ENCODE peak calls at places on chromosomes 7 and 10, in eight cellular contexts. F is T-cell; H is left lung; G is endodermal cell; Z is cardiac fibroblast; A is naive thymus-derived CD4-positive, alpha-beta T cell; J is activated T-cell treated with anti-CD3 and anti-CD28 coated beads for 48 hours; E is GM23248. M is an unnamed sample.

GRCh38 chr10:130378556-130379400 is 242.6 kb downstream of the GLRX3 start:
- DNase-seq in J (no peak), F (no peak), E (no peak), Z (no peak), A (no peak), G (peak; percentile 81), H (no peak), M (no peak)

GRCh38 chr10:98172073-98172472 is 37.6 kb downstream of the R3HCC1L start:
- DNase-seq in E (peak; percentile 65), A (no peak), G (no peak), Z (peak; percentile 43), J (no peak), H (no peak), F (no peak), M (no peak)

GRCh38 chr7:50679218-50680007 is 103.3 kb downstream of the GRB10 start:
- DNase-seq in J (no peak), F (no peak), E (peak; percentile 52), Z (peak; percentile 69), G (peak; percentile 36), A (peak; percentile 59), H (no peak), M (peak; percentile 50)

GRCh38 chr7:9507281-9507680 is 1073.9 kb downstream of the NXPH1 start:
- DNase-seq in Z (no peak), H (no peak), F (no peak), E (no peak), J (no peak), G (peak; percentile 50), A (no peak), M (no peak)

GRCh38 chr10:30816144-30816811 is 186.7 kb upstream of the LYZL2 start:
- DNase-seq in F (no peak), Z (no peak), E (no peak), J (no peak), H (no peak), G (no peak), A (no peak), M (no peak)

GRCh38 chr7:137933270-137934017 is 68.4 kb downstream of the CREB3L2 start:
- DNase-seq in Z (peak; percentile 68), J (no peak), F (no peak), A (no peak), E (peak; percentile 76), H (no peak), G (no peak), M (peak; percentile 52)

GRCh38 chr10:77351386-77351785 is 286.2 kb downstream of the KCNMA1 start:
- DNase-seq in F (no peak), Z (peak; percentile 82), A (no peak), G (no peak), H (no peak), E (peak; percentile 49), J (no peak), M (no peak)

GRCh38 chr10:101840741-101841453 is 2.7 kb downstream of the KCNIP2 start:
- DNase-seq in J (peak; percentile 80), F (peak; percentile 45), G (peak; percentile 97), A (peak; percentile 58), H (peak; percentile 97), E (peak; percentile 90), Z (peak; percentile 84), M (peak; percentile 64)

GRCh38 chr10:31317652-31318381 is 1.2 kb upstream of the ZEB1 start:
- DNase-seq in J (peak; percentile 69), E (no peak), F (peak; percentile 56), H (peak; percentile 89), A (no peak), G (no peak), Z (no peak), M (no peak)

GRCh38 chr7:40546616-40547501 is 412.1 kb downstream of the SUGCT start:
- DNase-seq in G (no peak), F (no peak), H (no peak), E (peak; percentile 35), J (no peak), A (no peak), Z (peak; percentile 61), M (peak; percentile 56)

GRCh38 chr7:87876759-87877234 is 504 bp downstream of the DBF4 start:
- DNase-seq in G (peak; percentile 85), J (peak; percentile 33), A (peak; percentile 46), E (peak; percentile 88), F (peak; percentile 10), H (peak; percentile 91), Z (peak; percentile 69), M (peak; percentile 64)

GRCh38 chr10:132400547-132401151 is 3.6 kb downstream of the PWWP2B start:
- DNase-seq in E (no peak), A (no peak), G (no peak), J (no peak), H (peak; percentile 85), Z (no peak), F (no peak), M (no peak)

GRCh38 chr10:1257226-1257625 is 201.0 kb downstream of the WDR37 start:
- DNase-seq in G (peak; percentile 30), J (no peak), H (no peak), F (no peak), Z (no peak), E (no peak), A (no peak), M (no peak)

GRCh38 chr10:74586088-74586585 is 240.3 kb upstream of the KAT6B start:
- DNase-seq in G (no peak), H (no peak), Z (no peak), E (peak; percentile 24), A (peak; percentile 78), J (peak; percentile 12), F (peak; percentile 14), M (peak; percentile 23)

GRCh38 chr7:93948106-93948505 is 26.6 kb downstream of the GNG11 start:
- DNase-seq in J (no peak), Z (peak; percentile 69), H (no peak), E (peak; percentile 57), G (no peak), F (no peak), A (no peak), M (no peak)

GRCh38 chr7:129295015-129295423 is 70.2 kb downstream of the AHCYL2 start:
- DNase-seq in Z (peak; percentile 89), F (no peak), H (no peak), J (no peak), G (no peak), E (peak; percentile 96), A (no peak), M (peak; percentile 65)

GRCh38 chr10:126917375-126917774 is 12.1 kb downstream of the DOCK1 start:
- DNase-seq in J (no peak), Z (no peak), A (no peak), H (peak; percentile 59), G (no peak), F (no peak), E (no peak), M (no peak)

GRCh38 chr7:130489140-130489967 is 2.5 kb upstream of the MEST start:
- DNase-seq in G (no peak), J (no peak), A (no peak), H (no peak), F (no peak), Z (peak; percentile 34), E (no peak), M (no peak)

GRCh38 chr10:101724446-101724845 is 29.5 kb upstream of the FBXW4 start:
- DNase-seq in G (no peak), E (no peak), F (no peak), Z (no peak), J (no peak), A (no peak), H (no peak), M (no peak)

GRCh38 chr10:128985036-128985435 is 482.0 kb upstream of the MGMT start:
- DNase-seq in Z (no peak), A (no peak), J (no peak), F (no peak), G (peak; percentile 38), H (no peak), E (no peak), M (no peak)

GRCh38 chr7:131944556-131945069 is 388.2 kb upstream of the PODXL start:
- DNase-seq in F (no peak), A (no peak), G (no peak), J (no peak), E (no peak), Z (no peak), H (no peak), M (no peak)

GRCh38 chr10:19541299-19541698 is 274.9 kb upstream of the PLXDC2 start:
- DNase-seq in H (no peak), J (no peak), G (no peak), A (no peak), E (no peak), F (no peak), Z (no peak), M (no peak)

GRCh38 chr10:21191512-21191911 is 294.4 kb upstream of the NEBL start:
- DNase-seq in E (no peak), F (no peak), H (no peak), Z (peak; percentile 30), A (no peak), G (no peak), J (no peak), M (peak; percentile 93)

GRCh38 chr7:75943864-75944263 is 28.9 kb downstream of the POR start:
- DNase-seq in F (no peak), H (peak; percentile 46), A (no peak), G (no peak), J (no peak), E (peak; percentile 81), Z (peak; percentile 77), M (peak; percentile 92)

GRCh38 chr10:132036887-132037675 is 28.7 kb upstream of the JAKMIP3 start:
- DNase-seq in J (peak; percentile 8), E (no peak), G (peak; percentile 88), Z (peak; percentile 5), F (no peak), A (no peak), H (no peak), M (no peak)

GRCh38 chr7:127822822-127823508 is 171.0 kb downstream of the SND1 start:
- DNase-seq in E (no peak), H (no peak), G (peak; percentile 52), A (no peak), J (no peak), Z (no peak), F (no peak), M (peak; percentile 61)

GRCh38 chr7:156082048-156082447 is 269.8 kb upstream of the SHH start:
- DNase-seq in A (no peak), E (no peak), F (no peak), Z (no peak), H (no peak), J (no peak), G (no peak), M (no peak)

GRCh38 chr10:106216085-106216484 is 948.4 kb downstream of the SORCS1 start:
- DNase-seq in E (no peak), H (no peak), Z (no peak), F (no peak), A (no peak), J (no peak), G (no peak), M (no peak)

GRCh38 chr7:7529328-7529727 is 6.3 kb downstream of the COL28A1 start:
- DNase-seq in J (no peak), A (no peak), F (no peak), H (no peak), Z (no peak), G (no peak), E (no peak), M (no peak)

GRCh38 chr10:33795529-33795928 is 461.1 kb upstream of the NRP1 start:
- DNase-seq in E (no peak), H (no peak), A (no peak), J (no peak), F (no peak), G (no peak), Z (no peak), M (no peak)

GRCh38 chr10:62016477-62017140 is 115.1 kb downstream of the ARID5B start:
- DNase-seq in J (no peak), H (no peak), A (no peak), E (peak; percentile 52), F (no peak), G (no peak), Z (peak; percentile 30), M (no peak)

GRCh38 chr7:48004023-48004422 is 24.6 kb upstream of the HUS1 start:
- DNase-seq in H (no peak), Z (no peak), E (no peak), G (no peak), A (no peak), F (no peak), J (no peak), M (no peak)

GRCh38 chr7:135743907-135744789 is 4.5 kb downstream of the FAM180A start:
- DNase-seq in F (no peak), E (peak; percentile 81), A (no peak), H (no peak), J (no peak), G (no peak), Z (peak; percentile 75), M (no peak)

GRCh38 chr7:90178592-90179279 is 24.5 kb downstream of the STEAP1 start:
- DNase-seq in Z (peak; percentile 93), G (no peak), A (no peak), J (no peak), E (peak; percentile 95), F (no peak), H (no peak), M (peak; percentile 89)

M was measured in mammary epithelial cell.